ENCODE peak calls at places on chromosomes 12 and 14, in seven cellular contexts. W is amniotic stem cell; E is naive thymus-derived CD4-positive, alpha-beta T cell; M is OCI-M1; K is NCI-H226; Q is thyroid gland; J is stimulated activated naive CD8-positive, alpha-beta T cell treated with anti-CD3 and anti-CD28 coated beads, Interleukin-15, Interleukin-2, amounts not matched to agents 100 U/mL and 50 U/mL, for 24 hours. F is an unnamed sample.

GRCh38 chr12:26833692-26834168 is 736 bp upstream of the ITPR2 start:
- DNase-seq in M (peak), K (no peak), J (peak), Q (peak), E (no peak), W (no peak), F (no peak)

GRCh38 chr12:51388066-51388799 is 3.0 kb downstream of the GALNT6 start:
- DNase-seq in E (no peak), W (no peak), M (peak), K (peak), J (no peak), Q (no peak), F (peak)

GRCh38 chr12:124592481-124593160 is 25.2 kb upstream of the NCOR2 start:
- DNase-seq in M (no peak), E (no peak), K (no peak), Q (no peak), J (no peak), W (no peak), F (no peak)

GRCh38 chr12:78483767-78484315 is 380.7 kb upstream of the SYT1 start:
- DNase-seq in M (no peak), K (no peak), Q (peak), E (no peak), J (no peak), W (no peak), F (peak)

GRCh38 chr14:34356267-34356660 is 105.8 kb downstream of the SPTSSA start:
- DNase-seq in J (no peak), K (peak), Q (no peak), W (no peak), E (no peak), M (no peak), F (no peak)

GRCh38 chr12:109645194-109645593 is 68.4 kb upstream of the FAM222A start:
- DNase-seq in Q (no peak), W (no peak), M (no peak), J (no peak), K (no peak), E (no peak), F (no peak)

GRCh38 chr14:90759370-90760054 is 56.7 kb downstream of the TTC7B start:
- DNase-seq in Q (no peak), K (no peak), J (no peak), W (no peak), M (no peak), E (no peak), F (no peak)

GRCh38 chr12:99284161-99284560 is 363.4 kb upstream of the GARIN6 start:
- DNase-seq in W (no peak), M (no peak), J (no peak), K (no peak), E (no peak), Q (no peak), F (no peak)

GRCh38 chr14:91508105-91508504 is 2.0 kb downstream of the PPP4R3A start:
- DNase-seq in J (no peak), M (peak), Q (no peak), K (no peak), E (no peak), W (no peak), F (no peak)

GRCh38 chr12:132151766-132152410 is 7.6 kb downstream of the NOC4L start:
- DNase-seq in K (no peak), Q (no peak), E (no peak), W (no peak), M (no peak), J (no peak), F (no peak)

GRCh38 chr12:102978316-102978715 is 20.8 kb downstream of the ASCL1 start:
- DNase-seq in K (no peak), E (no peak), Q (no peak), W (no peak), M (no peak), J (no peak), F (no peak)

GRCh38 chr12:52689239-52689638 is 9.0 kb upstream of the KRT1 start:
- DNase-seq in J (no peak), Q (no peak), M (no peak), W (no peak), K (no peak), E (no peak), F (no peak)

GRCh38 chr14:70254476-70254961 is 65.8 kb upstream of the SLC8A3 start:
- DNase-seq in K (peak), W (no peak), M (peak), E (peak), J (peak), Q (peak), F (peak)

GRCh38 chr14:50667491-50668007 is 557 bp downstream of the SAV1 start:
- DNase-seq in Q (peak), W (no peak), J (no peak), E (no peak), K (no peak), M (peak), F (no peak)

GRCh38 chr12:10873374-10873773 is 10.7 kb downstream of the PRH1 start:
- DNase-seq in E (no peak), K (peak), Q (no peak), J (no peak), W (no peak), M (no peak), F (peak)

GRCh38 chr12:74538491-74539258 is 1.0 kb downstream of the ATXN7L3B start:
- DNase-seq in E (peak), Q (peak), K (no peak), M (peak), W (no peak), J (peak), F (peak)

GRCh38 chr12:57031228-57031670 is 14.9 kb upstream of the TAC3 start:
- DNase-seq in Q (no peak), E (no peak), M (peak), K (peak), J (no peak), W (no peak), F (no peak)

GRCh38 chr12:67650127-67650495 is 1.6 kb downstream of the DYRK2 start:
- DNase-seq in Q (peak), W (no peak), E (no peak), M (peak), K (no peak), J (peak), F (no peak)

GRCh38 chr14:73785336-73785833 is 66.2 kb upstream of the PTGR2 start:
- DNase-seq in M (peak), W (peak), J (no peak), Q (peak), E (no peak), K (peak), F (peak)

GRCh38 chr14:63689132-63689531 is 38.7 kb downstream of the SGPP1 start:
- DNase-seq in W (no peak), K (no peak), J (no peak), Q (no peak), M (no peak), E (no peak), F (no peak)

GRCh38 chr14:43687866-43688265 is 819.2 kb downstream of the FSCB start:
- DNase-seq in J (no peak), W (no peak), K (peak), E (no peak), Q (no peak), M (no peak), F (peak)

GRCh38 chr12:103470664-103471063 is 25.1 kb downstream of the C12orf42 start:
- DNase-seq in M (peak), Q (no peak), J (no peak), E (no peak), W (no peak), K (no peak), F (peak)

GRCh38 chr12:131636266-131636665 is 74.6 kb upstream of the SFSWAP start:
- DNase-seq in W (no peak), K (no peak), J (no peak), Q (no peak), M (no peak), E (no peak), F (no peak)

GRCh38 chr12:68069276-68069675 is 80.0 kb downstream of the IFNG-AS1 start:
- DNase-seq in W (no peak), J (no peak), E (no peak), M (no peak), Q (no peak), K (no peak), F (no peak)

GRCh38 chr12:47808049-47808448 is 11.7 kb downstream of the HDAC7 start:
- DNase-seq in E (peak), Q (no peak), M (no peak), K (no peak), W (no peak), J (peak), F (peak)

GRCh38 chr12:50401383-50402155 is 884 bp downstream of the LARP4 start:
- DNase-seq in E (no peak), Q (peak), W (no peak), K (no peak), J (no peak), M (peak), F (peak)

F was measured in astrocyte.